ENCODE peak calls at places on chromosomes 6 and 20, in nine cellular contexts. K is HTR-8/SVneo, I is cardiac fibroblast, C is brain microvascular endothelial cell, M is DMS79 treated with DMSO at 0.1 percent for 48 hours, R is left ventricle myocardium inferior, S is NCI-H1417, N is GM03348, L is left ventricle myocardium superior. P is an unnamed sample.

GRCh38 chr20:58645277-58645968 is 5.7 kb upstream of the STX16 start:
- DNase-seq in K (no peak), I (peak; percentile 64), C (no peak), M (no peak), R (no peak), S (no peak), N (no peak), L (no peak), P (peak; percentile 98)

GRCh38 chr20:1150218-1150617 is 31.8 kb downstream of the PSMF1 start:
- DNase-seq in K (no peak), I (peak; percentile 6), C (no peak), M (no peak), R (no peak), S (no peak), N (no peak), L (no peak), P (peak; percentile 11)

GRCh38 chr6:36526066-36526465 is 21.2 kb downstream of the STK38 start:
- DNase-seq in K (no peak), I (no peak), C (no peak), M (no peak), R (no peak), S (no peak), N (no peak), L (no peak), P (no peak)

GRCh38 chr6:38603966-38604365 is 35.8 kb downstream of the BTBD9 start:
- DNase-seq in K (no peak), I (peak; percentile 46), C (peak; percentile 45), M (no peak), R (no peak), S (no peak), N (peak; percentile 17), L (no peak), P (no peak)

GRCh38 chr6:149480502-149481280 is 4.1 kb downstream of the ZC3H12D start:
- DNase-seq in K (no peak), I (no peak), C (no peak), M (no peak), R (no peak), S (no peak), N (no peak), L (no peak), P (no peak)

GRCh38 chr6:159745081-159745480 is 16.8 kb upstream of the ACAT2 start:
- DNase-seq in K (no peak), I (no peak), C (no peak), M (no peak), R (no peak), S (no peak), N (no peak), L (no peak), P (no peak)

GRCh38 chr20:1463971-1464570 is 2.6 kb downstream of the NSFL1C start:
- DNase-seq in K (no peak), I (no peak), C (no peak), M (no peak), R (no peak), S (no peak), N (no peak), L (no peak), P (no peak)

GRCh38 chr20:56520180-56520579 is 4.4 kb upstream of the FAM209A start:
- DNase-seq in K (no peak), I (no peak), C (no peak), M (no peak), R (no peak), S (no peak), N (no peak), L (no peak), P (no peak)

GRCh38 chr6:136173519-136174507 is 76.3 kb downstream of the MTFR2 start:
- DNase-seq in K (peak; percentile 18), I (peak; percentile 85), C (peak; percentile 88), M (no peak), R (no peak), S (no peak), N (no peak), L (peak; percentile 41), P (no peak)

GRCh38 chr6:105326838-105327745 is 75.8 kb downstream of the PREP start:
- DNase-seq in K (peak; percentile 33), I (no peak), C (peak; percentile 64), M (peak; percentile 83), R (no peak), S (peak; percentile 69), N (peak; percentile 58), L (no peak), P (peak; percentile 85)

GRCh38 chr6:156976144-156977088 is 199.2 kb downstream of the ARID1B start:
- DNase-seq in K (no peak), I (no peak), C (no peak), M (no peak), R (no peak), S (no peak), N (peak; percentile 12), L (no peak), P (peak; percentile 67)

GRCh38 chr6:91132461-91132860 is 545.6 kb upstream of the MAP3K7 start:
- DNase-seq in K (peak; percentile 1), I (no peak), C (no peak), M (no peak), R (no peak), S (no peak), N (no peak), L (no peak), P (peak; percentile 87)

GRCh38 chr6:54689620-54690019 is 157.0 kb upstream of the FAM83B start:
- DNase-seq in K (no peak), I (no peak), C (no peak), M (no peak), R (no peak), S (peak; percentile 14), N (no peak), L (no peak), P (no peak)

GRCh38 chr6:135325624-135326424 is 144.7 kb downstream of the MYB start:
- DNase-seq in K (no peak), I (peak; percentile 41), C (no peak), M (no peak), R (no peak), S (no peak), N (no peak), L (no peak), P (no peak)

GRCh38 chr6:18386302-18386976 is 711 bp upstream of the RNF144B start:
- DNase-seq in K (no peak), I (peak; percentile 32), C (no peak), M (no peak), R (no peak), S (no peak), N (no peak), L (no peak), P (no peak)

GRCh38 chr6:20700375-20700774 is 166.1 kb downstream of the CDKAL1 start:
- DNase-seq in K (no peak), I (no peak), C (no peak), M (no peak), R (no peak), S (peak; percentile 86), N (no peak), L (no peak), P (no peak)

GRCh38 chr6:110255356-110255755 is 75.1 kb downstream of the CDC40 start:
- DNase-seq in K (peak; percentile 15), I (peak; percentile 47), C (peak; percentile 45), M (no peak), R (no peak), S (no peak), N (peak; percentile 55), L (peak; percentile 27), P (peak; percentile 33)

GRCh38 chr6:11473008-11473740 is 64.4 kb upstream of the TMEM170B start:
- DNase-seq in K (no peak), I (no peak), C (no peak), M (no peak), R (no peak), S (no peak), N (peak; percentile 10), L (no peak), P (no peak)

GRCh38 chr20:36312724-36313441 is 6.7 kb downstream of the DLGAP4 start:
- DNase-seq in K (no peak), I (no peak), C (no peak), M (no peak), R (no peak), S (no peak), N (no peak), L (no peak), P (no peak)

GRCh38 chr20:58891076-58891685 is 38.7 kb downstream of the GNAS start:
- DNase-seq in K (peak; percentile 81), I (peak; percentile 85), C (peak; percentile 35), M (peak; percentile 60), R (peak; percentile 86), S (peak; percentile 87), N (peak; percentile 90), L (peak; percentile 88), P (peak; percentile 7)

GRCh38 chr20:17859616-17860232 is 108.9 kb downstream of the SNX5 start:
- DNase-seq in K (no peak), I (no peak), C (no peak), M (peak; percentile 30), R (peak; percentile 44), S (peak; percentile 15), N (no peak), L (peak; percentile 58), P (no peak)

GRCh38 chr6:34462561-34462971 is 3.3 kb upstream of the PACSIN1 start:
- DNase-seq in K (peak; percentile 61), I (peak; percentile 33), C (no peak), M (peak; percentile 58), R (peak; percentile 62), S (peak; percentile 87), N (peak; percentile 39), L (peak; percentile 76), P (peak; percentile 8)

GRCh38 chr6:45923831-45924391 is 91.7 kb downstream of the CLIC5 start:
- DNase-seq in K (no peak), I (peak; percentile 29), C (peak; percentile 55), M (no peak), R (no peak), S (no peak), N (peak; percentile 44), L (no peak), P (peak; percentile 46)

GRCh38 chr6:158705386-158706126 is 55.7 kb downstream of the SYTL3 start:
- DNase-seq in K (no peak), I (no peak), C (no peak), M (no peak), R (no peak), S (no peak), N (no peak), L (no peak), P (no peak)